ENCODE peak calls at places on chromosomes 5 and 9, in seven cellular contexts. D is tibial nerve, V is progenitor cell of endocrine pancreas, K is brain microvascular endothelial cell, U is cardiac muscle cell, R is AG09309, M is B cell. S is an unnamed sample.

GRCh38 chr9:129400001-129400970 is 220.6 kb downstream of the C9orf50 start:
- DNase-seq in V (no peak), M (no peak), D (no peak), U (no peak), K (no peak), R (no peak), S (no peak)

GRCh38 chr5:179311581-179311980 is 33.7 kb downstream of the ADAMTS2 start:
- DNase-seq in M (no peak), K (no peak), R (no peak), V (no peak), D (no peak), U (no peak), S (no peak)

GRCh38 chr5:123813937-123814624 is 302.1 kb downstream of the CSNK1G3 start:
- DNase-seq in D (no peak), V (no peak), M (no peak), K (no peak), R (peak; percentile 17), U (peak; percentile 58), S (no peak)

GRCh38 chr5:95448836-95449235 is 57.7 kb downstream of the FAM81B start:
- DNase-seq in D (no peak), U (no peak), M (no peak), V (no peak), R (no peak), K (no peak), S (no peak)

GRCh38 chr9:81002242-81002641 is 687.1 kb downstream of the TLE1 start:
- DNase-seq in V (no peak), K (no peak), M (no peak), R (no peak), U (no peak), D (no peak), S (no peak)

GRCh38 chr9:71768388-71769174 is at the start of gene CEMIP2:
- DNase-seq in K (peak; percentile 81), R (peak; percentile 64), U (peak; percentile 95), M (peak; percentile 86), D (peak; percentile 71), V (peak; percentile 79), S (peak; percentile 54)

GRCh38 chr5:154786414-154786813 is 31.2 kb downstream of the LARP1 start:
- DNase-seq in V (no peak), K (peak; percentile 53), D (no peak), U (peak; percentile 37), M (no peak), R (no peak), S (no peak)

GRCh38 chr9:134624119-134624826 is 17.3 kb upstream of the COL5A1 start:
- DNase-seq in M (no peak), R (no peak), K (no peak), V (no peak), U (no peak), D (peak; percentile 10), S (no peak)

GRCh38 chr5:180333661-180334060 is 19.5 kb downstream of the GFPT2 start:
- DNase-seq in D (no peak), K (peak; percentile 83), R (no peak), V (no peak), U (peak; percentile 52), M (no peak), S (no peak)

GRCh38 chr9:86034863-86035734 is 64.3 kb downstream of the GOLM1 start:
- DNase-seq in M (no peak), V (no peak), R (no peak), U (peak; percentile 69), K (peak; percentile 50), D (no peak), S (no peak)

GRCh38 chr5:58127132-58127485 is 332.8 kb downstream of the PLK2 start:
- DNase-seq in M (no peak), V (no peak), K (no peak), R (no peak), U (no peak), D (no peak), S (no peak)

GRCh38 chr9:95722141-95722540 is 153.3 kb upstream of the ERCC6L2 start:
- DNase-seq in U (no peak), K (no peak), V (no peak), R (no peak), D (no peak), M (no peak), S (no peak)

GRCh38 chr9:126471084-126471611 is 142.6 kb upstream of the LMX1B start:
- DNase-seq in V (no peak), U (peak; percentile 77), M (peak; percentile 88), K (no peak), R (peak; percentile 83), D (peak; percentile 64), S (peak; percentile 37)

GRCh38 chr5:43063731-43064171 is 23.6 kb upstream of the ANXA2R start:
- DNase-seq in R (no peak), M (no peak), V (no peak), D (no peak), U (peak; percentile 66), K (peak; percentile 59), S (no peak)

GRCh38 chr5:151234476-151235238 is 10.8 kb upstream of the CCDC69 start:
- DNase-seq in V (no peak), K (peak; percentile 38), U (peak; percentile 96), R (no peak), M (peak; percentile 57), D (peak; percentile 60), S (no peak)

GRCh38 chr5:87121315-87122170 is 146.1 kb upstream of the RASA1 start:
- DNase-seq in U (peak; percentile 87), R (peak; percentile 61), M (peak; percentile 45), V (no peak), K (peak; percentile 84), D (no peak), S (no peak)

GRCh38 chr9:37645903-37646506 is 4.7 kb upstream of the FRMPD1 start:
- DNase-seq in D (no peak), K (no peak), U (no peak), M (no peak), V (no peak), R (no peak), S (no peak)

GRCh38 chr9:37656936-37657335 is 6.2 kb downstream of the FRMPD1 start:
- DNase-seq in R (no peak), M (no peak), D (no peak), V (no peak), U (no peak), K (no peak), S (no peak)

GRCh38 chr9:37653385-37653784 is 2.6 kb downstream of the FRMPD1 start:
- DNase-seq in V (no peak), R (no peak), K (no peak), D (no peak), M (no peak), U (no peak), S (no peak)

GRCh38 chr9:37650299-37650872 is 368 bp upstream of the FRMPD1 start:
- DNase-seq in K (no peak), M (no peak), R (no peak), D (no peak), V (peak; percentile 63), U (no peak), S (no peak)

DNA sequence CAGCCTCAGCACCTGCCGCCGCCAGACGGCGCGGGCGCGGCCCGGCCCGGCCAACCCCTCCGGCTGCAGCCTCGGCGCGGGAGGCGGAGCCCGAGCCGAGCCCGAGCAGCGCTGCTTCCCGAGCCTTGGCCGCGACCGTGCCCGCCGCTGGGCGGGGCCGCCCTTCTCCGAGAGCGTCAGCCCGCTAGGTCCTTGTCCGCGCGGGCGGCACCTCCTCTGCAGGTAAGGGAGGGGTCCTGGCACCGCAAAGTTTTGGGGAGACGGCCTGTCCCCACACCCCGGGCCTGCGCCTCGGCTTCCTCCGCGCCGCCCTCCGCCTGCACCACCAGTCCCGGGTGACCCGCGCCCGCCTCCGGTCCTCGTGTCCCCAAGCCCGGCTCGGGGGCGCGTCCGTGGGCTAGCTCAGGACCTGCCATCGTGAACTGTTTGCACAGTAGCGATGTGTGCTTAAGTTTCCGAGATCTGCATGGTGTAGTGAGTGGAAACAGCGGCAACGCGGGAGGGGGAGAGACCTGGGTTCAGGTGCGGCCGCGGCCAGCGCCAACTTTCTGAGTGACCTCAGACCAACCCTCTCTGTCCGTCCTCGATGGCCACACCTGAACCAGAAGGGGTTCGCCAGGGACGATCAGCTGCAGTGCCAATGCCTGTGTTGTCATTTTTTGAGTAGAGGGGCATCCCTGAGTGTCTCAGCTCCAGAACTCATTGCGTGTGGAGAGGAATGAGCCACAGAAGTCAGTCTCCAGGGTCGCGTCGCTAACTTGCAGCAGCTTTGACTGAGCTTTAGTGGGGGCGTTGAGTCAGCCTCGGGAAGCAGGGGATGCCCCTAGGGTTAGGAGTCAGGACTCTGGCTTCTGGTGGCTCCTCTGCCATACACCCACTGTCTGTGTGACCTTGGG is at the start of gene FRMPD1:
- DNase-seq in M (peak; percentile 53), U (peak; percentile 51), K (peak; percentile 1), V (no peak), D (no peak), R (no peak), S (no peak)
- TF ChIP-seq CTCF in M (no peak), U (no peak), K (no peak), V (no peak), D (no peak), R (no peak), S (no peak)

GRCh38 chr5:38613475-38613874 is 57.0 kb upstream of the LIFR start:
- DNase-seq in D (no peak), R (no peak), K (no peak), U (no peak), V (no peak), M (no peak), S (no peak)
- TF ChIP-seq CTCF in D (no peak), R (no peak), K (no peak), U (no peak), V (no peak), M (no peak), S (no peak)

DNA sequence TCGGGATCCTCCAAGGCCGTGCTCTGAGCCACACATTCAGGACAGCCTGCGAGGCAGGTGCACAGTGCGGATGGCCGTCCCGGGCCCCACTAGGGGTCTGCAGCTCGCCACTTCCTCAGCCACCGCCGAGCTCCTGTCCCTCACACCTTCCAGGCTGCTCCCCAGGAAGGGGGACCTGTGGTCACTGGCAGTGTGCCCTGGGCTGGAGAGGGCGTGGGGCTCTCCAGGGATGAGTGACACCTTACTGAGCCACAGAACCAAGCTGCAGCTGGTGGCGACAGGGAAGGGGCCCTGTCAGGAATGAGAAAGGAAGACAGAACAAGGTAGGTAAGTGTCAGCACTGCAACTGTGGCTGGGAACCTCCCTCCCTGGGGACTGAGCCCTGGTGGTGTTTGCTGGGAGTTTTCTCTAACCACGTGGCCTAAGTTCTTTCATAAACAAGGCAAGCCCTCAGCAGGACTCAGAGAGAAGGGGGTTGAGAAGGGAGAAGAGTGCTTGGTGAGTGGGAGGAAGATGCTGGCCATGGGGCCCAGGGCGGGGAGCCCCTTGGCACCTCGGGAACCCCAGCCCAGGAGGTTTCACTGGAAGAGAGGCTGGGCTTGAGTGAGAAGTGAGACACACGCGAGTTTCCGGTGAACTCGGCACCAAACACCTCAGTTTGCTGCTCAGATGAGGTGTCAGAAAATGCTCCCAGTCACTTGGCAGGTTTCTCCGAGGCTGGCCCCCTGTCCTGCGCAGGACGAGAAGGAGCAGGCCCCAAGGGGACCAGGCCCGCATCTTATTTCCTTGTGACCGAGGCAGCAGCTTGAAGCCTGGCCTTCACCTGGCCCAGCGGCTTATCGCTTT is 5.2 kb downstream of the IL13 start:
- DNase-seq in K (no peak), M (no peak), D (no peak), R (no peak), U (peak; percentile 23), V (no peak), S (no peak)
- TF ChIP-seq CTCF in K (peak; percentile 12), M (no peak), D (no peak), R (no peak), U (no peak), V (no peak), S (no peak)

DNA sequence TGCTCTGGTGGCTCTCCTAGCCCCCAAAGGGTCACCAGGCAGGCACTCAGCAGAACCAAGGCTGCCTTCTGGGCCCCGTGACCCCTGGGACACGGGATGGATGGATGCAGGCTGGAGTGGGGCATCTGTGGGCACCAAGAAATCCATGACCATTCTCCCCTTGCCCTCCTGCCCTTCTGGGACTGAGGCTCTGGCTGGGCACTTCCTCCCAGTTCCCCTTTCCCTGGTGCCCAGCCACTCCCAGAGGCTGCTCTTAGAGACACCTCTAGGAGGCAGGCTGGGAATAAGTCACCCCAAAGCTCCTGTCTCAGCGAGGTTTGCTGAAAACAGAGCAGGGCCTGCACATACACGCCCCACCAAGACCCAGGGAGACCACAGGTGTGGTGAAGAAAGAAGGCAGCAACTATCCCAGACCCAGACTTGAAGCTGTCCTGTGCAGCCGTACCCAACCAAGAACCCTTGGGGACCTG is 943 bp downstream of the STING1 start:
- DNase-seq in M (no peak), D (no peak), R (no peak), K (no peak), V (no peak), U (peak; percentile 52), S (no peak)
- TF ChIP-seq CTCF in M (no peak), D (no peak), R (peak; percentile 47), K (peak; percentile 46), V (no peak), U (peak; percentile 34), S (no peak)